ENCODE peak calls at places on chromosomes 7 and 10, in four cellular contexts. D is kidney, E is tibial nerve, J is fibroblast of lung. A is an unnamed sample.

GRCh38 chr10:81179805-81180452 is 642.2 kb downstream of the SH2D4B start:
- DNase-seq in D (no peak), J (no peak), E (no peak), A (no peak)

GRCh38 chr7:139183878-139184338 is 47.1 kb upstream of the UBN2 start:
- DNase-seq in E (no peak), D (no peak), J (no peak), A (no peak)

GRCh38 chr7:636396-636795 is 90.1 kb upstream of the DNAAF5 start:
- DNase-seq in D (no peak), J (no peak), E (no peak), A (peak)

GRCh38 chr7:28725911-28726310 is 232.2 kb downstream of the TRIL start:
- DNase-seq in D (no peak), E (no peak), J (no peak), A (no peak)

GRCh38 chr7:18221377-18222290 is 194.0 kb upstream of the PRPS1L1 start:
- DNase-seq in J (peak), D (no peak), E (peak), A (no peak)

GRCh38 chr10:23345861-23346260 is 1.3 kb upstream of the C10orf67 start:
- DNase-seq in J (peak), D (no peak), E (no peak), A (no peak)

GRCh38 chr7:5997210-5997808 is 11.5 kb downstream of the PMS2 start:
- DNase-seq in E (peak), J (peak), D (no peak), A (peak)

GRCh38 chr7:36639826-36640225 is 84.5 kb downstream of the AOAH start:
- DNase-seq in E (no peak), D (no peak), J (no peak), A (peak)

GRCh38 chr7:116710764-116711452 is 38.9 kb downstream of the MET start:
- DNase-seq in J (no peak), E (no peak), D (no peak), A (no peak)

DNA sequence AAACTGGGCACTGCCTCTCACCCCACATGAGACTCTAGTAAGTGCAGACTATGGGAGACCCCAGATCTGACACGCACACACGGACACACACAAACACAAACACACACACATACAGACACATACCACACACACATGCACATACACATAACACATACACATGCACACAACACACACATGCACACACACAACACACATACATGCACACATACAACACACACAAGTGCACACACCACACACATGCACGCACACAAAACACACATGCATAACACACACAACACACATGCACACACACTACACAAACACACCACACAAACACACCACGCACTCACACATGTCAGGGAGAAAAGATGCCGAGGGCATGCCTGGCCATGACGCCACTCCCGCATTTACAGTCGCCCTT is 205.5 kb downstream of the TYW1B start:
- DNase-seq in E (no peak), D (no peak), J (no peak), A (no peak)
- H3K27ac ChIP-seq in E (no peak), D (no peak), J (no peak), A (no peak)

DNA sequence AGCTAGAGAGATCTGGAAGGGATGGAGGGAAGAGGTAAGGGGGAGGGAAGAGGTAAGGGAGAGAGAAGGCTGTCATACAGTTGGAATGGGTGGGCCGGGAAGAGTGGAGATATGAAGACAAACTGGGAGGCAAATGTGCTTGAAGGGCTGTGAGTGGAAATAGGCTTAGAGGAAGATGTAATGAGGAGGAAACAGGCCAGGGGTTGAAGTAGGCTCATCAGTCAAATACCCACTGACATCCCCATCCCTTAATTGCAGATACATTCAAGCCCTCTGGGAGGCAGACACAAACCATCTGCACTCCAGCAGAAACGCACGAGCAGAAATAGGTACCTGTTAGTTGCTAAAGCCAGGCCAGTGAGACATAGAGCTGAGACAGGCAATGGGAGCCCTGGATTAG is 2.1 kb downstream of the SYNPO2L start:
- DNase-seq in J (peak), E (no peak), D (no peak), A (no peak)
- TF ChIP-seq CTCF in J (peak), E (no peak), D (no peak), A (no peak)

GRCh38 chr10:68633816-68634466 is 73.8 kb downstream of the TET1 start:
- DNase-seq in J (no peak), E (no peak), D (no peak), A (no peak)
- H3K27ac ChIP-seq in J (no peak), E (no peak), D (no peak), A (no peak)

GRCh38 chr10:44513592-44513991 is 128.7 kb upstream of the CXCL12 start:
- DNase-seq in E (no peak), D (no peak), J (peak), A (no peak)
- TF ChIP-seq CTCF in E (no peak), D (no peak), J (no peak), A (no peak)

GRCh38 chr7:140404565-140405080 is 765 bp downstream of the RAB19 start:
- DNase-seq in E (no peak), J (no peak), D (no peak), A (no peak)
- H3K27ac ChIP-seq in E (no peak), J (no peak), D (peak), A (peak)

GRCh38 chr10:61904711-61905445 is 3.4 kb downstream of the ARID5B start:
- DNase-seq in E (no peak), J (peak), D (no peak), A (no peak)
- TF ChIP-seq CTCF in E (peak), J (peak), D (peak), A (no peak)

A was measured in CD4-positive, alpha-beta T cell.